ENCODE peak calls at places on chromosomes 5 and 9, in five cellular contexts. E, Y, X, D and C are unnamed samples.

GRCh38 chr9:34985311-34985899 is 4.1 kb upstream of the DNAJB5 start:
- DNase-seq in D (peak), X (peak), E (peak), Y (peak), C (no peak)

GRCh38 chr9:132826576-132827365 is 51.3 kb downstream of the AK8 start:
- DNase-seq in X (no peak), Y (no peak), D (no peak), E (no peak), C (no peak)

GRCh38 chr5:149317281-149318048 is 27.8 kb upstream of the GRPEL2 start:
- DNase-seq in X (peak), D (no peak), Y (peak), E (peak), C (no peak)

GRCh38 chr5:134240421-134240962 is 14.6 kb upstream of the PPP2CA start:
- DNase-seq in E (peak), X (peak), D (no peak), Y (no peak), C (no peak)

GRCh38 chr9:4012446-4012845 is 287.4 kb downstream of the GLIS3 start:
- DNase-seq in Y (no peak), E (no peak), D (no peak), X (no peak), C (no peak)

GRCh38 chr5:137669796-137670195 is 66.1 kb downstream of the KLHL3 start:
- DNase-seq in Y (no peak), E (no peak), X (no peak), D (no peak), C (no peak)

GRCh38 chr9:104810421-104811339 is 46.8 kb downstream of the NIPSNAP3B start:
- DNase-seq in X (peak), Y (peak), D (no peak), E (peak), C (no peak)

GRCh38 chr9:18060304-18060934 is 413.5 kb upstream of the ADAMTSL1 start:
- DNase-seq in X (no peak), Y (peak), E (no peak), D (no peak), C (no peak)

GRCh38 chr5:124888622-124889521 is 142.4 kb upstream of the ZNF608 start:
- DNase-seq in D (no peak), Y (no peak), E (no peak), X (no peak), C (no peak)

GRCh38 chr5:10555134-10555733 is 8.6 kb upstream of the ANKRD33B start:
- DNase-seq in D (no peak), Y (peak), X (peak), E (peak), C (no peak)

GRCh38 chr9:124180557-124180956 is 77.2 kb upstream of the NEK6 start:
- DNase-seq in Y (no peak), D (no peak), E (no peak), X (peak), C (no peak)

GRCh38 chr9:110835404-110835803 is 166.8 kb downstream of the MUSK start:
- DNase-seq in E (peak), D (no peak), X (peak), Y (peak), C (no peak)

GRCh38 chr9:133371261-133371711 is 4.6 kb downstream of the SURF4 start:
- DNase-seq in E (no peak), X (no peak), Y (no peak), D (peak), C (no peak)

GRCh38 chr9:136346157-136346481 is 17.4 kb downstream of the DNLZ start:
- DNase-seq in E (no peak), X (no peak), Y (no peak), D (no peak), C (no peak)
- H3K4me3 ChIP-seq in E (peak), X (no peak), Y (no peak), D (no peak), C (no peak)

DNA sequence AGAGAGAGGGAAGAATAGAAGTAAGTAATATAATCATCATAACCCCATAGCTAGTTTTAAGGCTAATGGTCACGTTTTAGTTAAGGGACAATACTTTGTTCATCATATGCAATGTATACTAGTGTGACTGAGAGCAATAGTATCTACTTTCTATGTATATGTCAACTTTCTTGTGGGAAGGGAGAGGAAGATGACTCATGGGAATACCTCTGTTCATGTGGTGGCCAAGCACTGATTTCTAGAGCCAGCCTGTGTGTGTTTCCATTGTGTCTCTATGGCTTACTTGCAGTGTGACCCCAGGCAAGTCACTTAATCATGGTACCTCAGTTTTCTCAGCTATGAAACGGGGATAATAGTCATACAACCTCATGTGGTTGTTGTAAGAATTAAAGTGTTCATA is 639.6 kb downstream of the CETN3 start:
- DNase-seq in X (peak), D (no peak), E (peak), Y (no peak), C (no peak)
- H3K27ac ChIP-seq in X (no peak), D (no peak), E (no peak), Y (no peak), C (no peak)

GRCh38 chr5:139561655-139562451 is 714 bp downstream of the UBE2D2 start:
- DNase-seq in X (peak), E (peak), D (no peak), Y (peak), C (no peak)

GRCh38 chr5:139557811-139558210 is 3.3 kb upstream of the UBE2D2 start:
- DNase-seq in E (no peak), X (peak), Y (no peak), D (peak), C (no peak)

GRCh38 chr5:139562847-139563246 is 1.7 kb downstream of the UBE2D2 start:
- DNase-seq in E (no peak), Y (no peak), D (no peak), X (no peak), C (no peak)

GRCh38 chr5:139565411-139566305 is 4.5 kb downstream of the UBE2D2 start:
- DNase-seq in E (no peak), X (peak), Y (no peak), D (peak), C (no peak)

GRCh38 chr5:139560752-139561654 is at the start of gene UBE2D2:
- DNase-seq in D (peak), E (peak), X (peak), Y (peak), C (peak)
- H3K4me3 ChIP-seq in D (peak), E (peak), X (peak), Y (peak), C (peak)

GRCh38 chr9:81823672-81824554 is 104.3 kb upstream of the SPATA31D4 start:
- DNase-seq in E (no peak), D (no peak), Y (no peak), X (no peak), C (no peak)
- H3K27ac ChIP-seq in E (no peak), D (no peak), Y (no peak), X (no peak), C (no peak)

DNA sequence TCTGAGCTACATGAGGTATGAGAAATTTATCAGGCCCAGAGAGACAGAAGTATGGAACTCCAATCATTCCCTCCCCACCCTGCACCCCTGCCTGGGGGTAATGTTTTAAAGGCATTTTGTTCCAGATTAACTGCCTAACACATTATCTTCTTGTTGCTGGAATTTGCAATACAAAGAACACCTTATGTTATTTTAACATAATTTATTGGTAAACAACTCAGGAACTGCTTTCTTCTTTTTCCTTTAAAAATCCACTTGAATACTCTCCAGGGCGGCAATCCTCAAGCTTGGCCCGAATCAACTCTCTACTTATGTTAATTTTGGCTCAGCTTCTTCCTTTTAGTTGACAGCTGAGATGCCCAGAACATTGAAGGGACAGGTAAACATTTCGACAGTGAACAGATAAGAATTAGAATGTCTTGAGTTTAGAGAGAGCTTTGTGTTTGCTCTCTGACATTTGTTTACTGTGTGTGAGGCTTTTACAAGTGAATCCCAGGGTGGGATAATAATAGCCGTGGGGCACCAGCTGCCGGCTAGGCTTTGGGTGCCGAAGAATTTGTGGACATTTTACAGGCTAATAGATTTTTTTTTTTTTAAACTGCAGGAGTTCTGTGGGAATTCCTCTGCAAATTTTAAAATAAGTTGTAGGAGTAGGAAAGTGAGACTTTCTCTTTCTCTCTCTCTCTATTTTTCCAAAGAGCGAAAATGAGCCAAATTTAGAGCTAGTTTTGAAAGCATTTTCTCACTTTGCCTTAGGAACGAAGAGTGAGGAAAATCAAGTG is 96.3 kb upstream of the TAF11L2 start:
- DNase-seq in X (no peak), E (no peak), D (no peak), Y (no peak), C (no peak)
- H3K4me3 ChIP-seq in X (no peak), E (no peak), D (no peak), Y (no peak), C (no peak)

DNA sequence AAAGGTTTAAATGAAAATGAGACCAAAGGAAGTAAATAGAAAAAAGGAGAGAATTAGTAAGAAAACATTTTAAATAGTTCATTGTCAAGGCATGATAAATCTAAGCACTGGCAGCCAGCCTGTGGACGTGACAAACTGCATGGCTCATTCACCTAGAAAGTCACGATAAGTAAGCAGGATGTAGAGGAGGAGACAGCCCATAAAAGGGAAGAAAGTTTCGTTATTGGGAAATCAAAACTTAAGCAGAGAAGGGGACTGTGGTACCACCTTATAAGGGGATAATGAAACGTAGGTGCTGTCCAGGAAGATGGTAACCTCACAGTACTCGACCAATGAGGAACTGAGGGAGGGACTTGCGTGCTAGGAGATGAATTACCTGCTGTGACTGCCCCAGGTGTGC is 494.5 kb upstream of the GRAMD2B start:
- DNase-seq in E (no peak), Y (no peak), D (no peak), X (no peak), C (no peak)
- H3K27ac ChIP-seq in E (no peak), Y (no peak), D (no peak), X (no peak), C (no peak)

GRCh38 chr9:121701736-121702261 is 50.4 kb downstream of the DAB2IP start:
- DNase-seq in D (no peak), X (no peak), E (no peak), Y (no peak), C (no peak)

GRCh38 chr9:121699271-121700164 is 48.1 kb downstream of the DAB2IP start:
- DNase-seq in X (peak), Y (no peak), D (peak), E (peak), C (no peak)

GRCh38 chr9:121700831-121701419 is 49.5 kb downstream of the DAB2IP start:
- DNase-seq in Y (no peak), E (no peak), X (no peak), D (no peak), C (no peak)

GRCh38 chr9:121698627-121699270 is 47.3 kb downstream of the DAB2IP start:
- DNase-seq in Y (no peak), E (no peak), X (no peak), D (no peak), C (no peak)

GRCh38 chr9:121700165-121700830 is 48.9 kb downstream of the DAB2IP start:
- DNase-seq in X (peak), Y (peak), E (peak), D (no peak), C (no peak)
- H3K4me3 ChIP-seq in X (peak), Y (peak), E (peak), D (no peak), C (peak)

GRCh38 chr5:178626484-178627258 is at the start of gene CLK4:
- DNase-seq in X (peak), Y (peak), D (peak), E (peak), C (peak)

GRCh38 chr5:178622679-178623247 is 4.1 kb downstream of the CLK4 start:
- DNase-seq in D (no peak), Y (no peak), E (peak), X (no peak), C (no peak)

GRCh38 chr5:178627259-178627598 is 379 bp upstream of the CLK4 start:
- DNase-seq in Y (no peak), D (no peak), E (no peak), X (no peak), C (no peak)

GRCh38 chr5:178624626-178625546 is 2.0 kb downstream of the CLK4 start:
- DNase-seq in D (no peak), E (peak), X (peak), Y (no peak), C (no peak)

GRCh38 chr5:178625679-178626483 is 969 bp downstream of the CLK4 start:
- DNase-seq in Y (peak), X (no peak), D (no peak), E (no peak), C (no peak)
- H3K27ac ChIP-seq in Y (peak), X (peak), D (peak), E (peak), C (no peak)